ENCODE peak calls at places on chromosomes 7 and 10, in seven cellular contexts. One of them, this sample, is unnamed.

GRCh38 chr7:20330176-20330796 is 414 bp upstream of the ITGB8 start:
- DNase-seq in effector memory CD4-positive, alpha-beta T cell: no peak
- DNase-seq in tibial nerve: peak
- DNase-seq in heart left ventricle: peak
- DNase-seq in heart right ventricle: peak
- DNase-seq in Peyer's patch: peak
- DNase-seq in fibroblast of lung: peak
- DNase-seq in this sample: no peak

GRCh38 chr10:124685251-124685650 is 58.9 kb downstream of the FAM53B start:
- DNase-seq in effector memory CD4-positive, alpha-beta T cell: no peak
- DNase-seq in tibial nerve: no peak
- DNase-seq in heart left ventricle: peak
- DNase-seq in heart right ventricle: no peak
- DNase-seq in Peyer's patch: no peak
- DNase-seq in fibroblast of lung: peak
- DNase-seq in this sample: peak

GRCh38 chr10:48556065-48556464 is 48.8 kb downstream of the ARHGAP22 start:
- DNase-seq in effector memory CD4-positive, alpha-beta T cell: no peak
- DNase-seq in tibial nerve: no peak
- DNase-seq in heart left ventricle: no peak
- DNase-seq in heart right ventricle: no peak
- DNase-seq in Peyer's patch: no peak
- DNase-seq in fibroblast of lung: no peak
- DNase-seq in this sample: no peak

GRCh38 chr10:110110338-110110737 is 97.1 kb upstream of the MXI1 start:
- DNase-seq in effector memory CD4-positive, alpha-beta T cell: no peak
- DNase-seq in tibial nerve: no peak
- DNase-seq in heart left ventricle: no peak
- DNase-seq in heart right ventricle: no peak
- DNase-seq in Peyer's patch: no peak
- DNase-seq in fibroblast of lung: no peak
- DNase-seq in this sample: no peak

GRCh38 chr7:98163704-98164478 is 47.3 kb upstream of the BHLHA15 start:
- DNase-seq in effector memory CD4-positive, alpha-beta T cell: no peak
- DNase-seq in tibial nerve: no peak
- DNase-seq in heart left ventricle: no peak
- DNase-seq in heart right ventricle: no peak
- DNase-seq in Peyer's patch: peak
- DNase-seq in fibroblast of lung: peak
- DNase-seq in this sample: no peak

GRCh38 chr10:72747521-72747920 is 55.6 kb downstream of the MCU start:
- DNase-seq in effector memory CD4-positive, alpha-beta T cell: no peak
- DNase-seq in tibial nerve: no peak
- DNase-seq in heart left ventricle: no peak
- DNase-seq in heart right ventricle: no peak
- DNase-seq in Peyer's patch: no peak
- DNase-seq in fibroblast of lung: no peak
- DNase-seq in this sample: no peak

GRCh38 chr7:95642173-95642572 is 45.9 kb upstream of the PDK4 start:
- DNase-seq in effector memory CD4-positive, alpha-beta T cell: no peak
- DNase-seq in tibial nerve: no peak
- DNase-seq in heart left ventricle: no peak
- DNase-seq in heart right ventricle: no peak
- DNase-seq in Peyer's patch: no peak
- DNase-seq in fibroblast of lung: no peak
- DNase-seq in this sample: no peak

GRCh38 chr10:102642553-102643345 is 1.5 kb upstream of the TRIM8 start:
- DNase-seq in effector memory CD4-positive, alpha-beta T cell: peak
- DNase-seq in tibial nerve: peak
- DNase-seq in heart left ventricle: peak
- DNase-seq in heart right ventricle: peak
- DNase-seq in Peyer's patch: peak
- DNase-seq in fibroblast of lung: peak
- DNase-seq in this sample: peak

GRCh38 chr7:41232086-41232485 is 470.8 kb downstream of the INHBA start:
- DNase-seq in effector memory CD4-positive, alpha-beta T cell: no peak
- DNase-seq in tibial nerve: no peak
- DNase-seq in heart left ventricle: no peak
- DNase-seq in heart right ventricle: no peak
- DNase-seq in Peyer's patch: no peak
- DNase-seq in fibroblast of lung: peak
- DNase-seq in this sample: no peak

GRCh38 chr10:76052798-76053473 is 621.5 kb downstream of the LRMDA start:
- DNase-seq in effector memory CD4-positive, alpha-beta T cell: no peak
- DNase-seq in tibial nerve: no peak
- DNase-seq in heart left ventricle: no peak
- DNase-seq in heart right ventricle: no peak
- DNase-seq in Peyer's patch: no peak
- DNase-seq in fibroblast of lung: no peak
- DNase-seq in this sample: no peak

GRCh38 chr10:78398385-78398784 is 364.7 kb downstream of the RPS24 start:
- DNase-seq in effector memory CD4-positive, alpha-beta T cell: no peak
- DNase-seq in tibial nerve: no peak
- DNase-seq in heart left ventricle: no peak
- DNase-seq in heart right ventricle: no peak
- DNase-seq in Peyer's patch: no peak
- DNase-seq in fibroblast of lung: no peak
- DNase-seq in this sample: no peak

GRCh38 chr10:114174462-114175190 is 623 bp upstream of the CCDC186 start:
- DNase-seq in effector memory CD4-positive, alpha-beta T cell: peak
- DNase-seq in tibial nerve: peak
- DNase-seq in heart left ventricle: peak
- DNase-seq in heart right ventricle: peak
- DNase-seq in Peyer's patch: no peak
- DNase-seq in fibroblast of lung: peak
- DNase-seq in this sample: no peak

GRCh38 chr10:98340261-98340675 is 72.3 kb upstream of the LOXL4 start:
- DNase-seq in effector memory CD4-positive, alpha-beta T cell: no peak
- DNase-seq in tibial nerve: no peak
- DNase-seq in heart left ventricle: no peak
- DNase-seq in heart right ventricle: peak
- DNase-seq in Peyer's patch: no peak
- DNase-seq in fibroblast of lung: peak
- DNase-seq in this sample: no peak

GRCh38 chr7:49670991-49671390 is 102.4 kb upstream of the VWC2 start:
- DNase-seq in effector memory CD4-positive, alpha-beta T cell: no peak
- DNase-seq in tibial nerve: no peak
- DNase-seq in heart left ventricle: no peak
- DNase-seq in heart right ventricle: no peak
- DNase-seq in Peyer's patch: no peak
- DNase-seq in fibroblast of lung: no peak
- DNase-seq in this sample: no peak

GRCh38 chr10:64546073-64546472 is 1024.9 kb downstream of the REEP3 start:
- DNase-seq in effector memory CD4-positive, alpha-beta T cell: no peak
- DNase-seq in tibial nerve: no peak
- DNase-seq in heart left ventricle: no peak
- DNase-seq in heart right ventricle: no peak
- DNase-seq in Peyer's patch: no peak
- DNase-seq in fibroblast of lung: no peak
- DNase-seq in this sample: no peak

GRCh38 chr7:29485376-29486190 is 78.1 kb upstream of the PRR15 start:
- DNase-seq in effector memory CD4-positive, alpha-beta T cell: no peak
- DNase-seq in tibial nerve: no peak
- DNase-seq in heart left ventricle: no peak
- DNase-seq in heart right ventricle: no peak
- DNase-seq in Peyer's patch: peak
- DNase-seq in fibroblast of lung: no peak
- DNase-seq in this sample: no peak

GRCh38 chr10:75926763-75927162 is 495.3 kb downstream of the LRMDA start:
- DNase-seq in effector memory CD4-positive, alpha-beta T cell: no peak
- DNase-seq in tibial nerve: no peak
- DNase-seq in heart left ventricle: no peak
- DNase-seq in heart right ventricle: no peak
- DNase-seq in Peyer's patch: no peak
- DNase-seq in fibroblast of lung: no peak
- DNase-seq in this sample: peak

GRCh38 chr10:103514244-103514643 is 20.7 kb downstream of the NEURL1 start:
- DNase-seq in effector memory CD4-positive, alpha-beta T cell: no peak
- DNase-seq in tibial nerve: no peak
- DNase-seq in heart left ventricle: no peak
- DNase-seq in heart right ventricle: no peak
- DNase-seq in Peyer's patch: no peak
- DNase-seq in fibroblast of lung: no peak
- DNase-seq in this sample: no peak

GRCh38 chr10:15369642-15370211 is 1.4 kb downstream of the FAM171A1 start:
- DNase-seq in effector memory CD4-positive, alpha-beta T cell: no peak
- DNase-seq in tibial nerve: no peak
- DNase-seq in heart left ventricle: no peak
- DNase-seq in heart right ventricle: no peak
- DNase-seq in Peyer's patch: peak
- DNase-seq in fibroblast of lung: peak
- DNase-seq in this sample: no peak

DNA sequence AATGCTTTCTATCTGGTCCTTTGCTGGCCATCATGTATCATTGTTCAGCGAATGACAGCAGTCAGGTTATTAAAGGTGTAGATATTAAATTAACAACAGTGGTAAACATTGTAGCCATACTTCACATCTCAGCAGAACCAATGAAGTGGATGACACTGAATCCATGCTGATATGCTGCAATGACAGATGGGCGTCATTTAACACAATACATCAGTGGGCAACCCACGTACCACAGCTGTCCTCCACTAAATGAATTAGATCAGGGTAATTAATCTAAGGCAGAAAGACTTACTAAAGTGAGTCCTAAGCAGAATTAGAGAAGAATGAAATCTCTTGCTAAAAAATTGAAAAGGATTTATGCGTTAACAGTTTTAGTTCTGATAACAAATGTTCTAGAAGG is 767.3 kb downstream of the NXPH1 start:
- DNase-seq in effector memory CD4-positive, alpha-beta T cell: no peak
- DNase-seq in tibial nerve: no peak
- DNase-seq in heart left ventricle: no peak
- DNase-seq in heart right ventricle: no peak
- DNase-seq in Peyer's patch: no peak
- DNase-seq in fibroblast of lung: no peak
- DNase-seq in this sample: no peak
- H3K27ac ChIP-seq in effector memory CD4-positive, alpha-beta T cell: no peak
- H3K27ac ChIP-seq in tibial nerve: no peak
- H3K27ac ChIP-seq in heart left ventricle: no peak
- H3K27ac ChIP-seq in heart right ventricle: no peak
- H3K27ac ChIP-seq in Peyer's patch: no peak
- H3K27ac ChIP-seq in fibroblast of lung: no peak
- H3K27ac ChIP-seq in this sample: no peak

GRCh38 chr10:119412244-119412750 is 130.2 kb downstream of the RGS10 start:
- DNase-seq in effector memory CD4-positive, alpha-beta T cell: no peak
- DNase-seq in tibial nerve: peak
- DNase-seq in heart left ventricle: peak
- DNase-seq in heart right ventricle: peak
- DNase-seq in Peyer's patch: no peak
- DNase-seq in fibroblast of lung: peak
- DNase-seq in this sample: no peak

GRCh38 chr10:119415121-119415520 is 127.4 kb downstream of the RGS10 start:
- DNase-seq in effector memory CD4-positive, alpha-beta T cell: no peak
- DNase-seq in tibial nerve: no peak
- DNase-seq in heart left ventricle: no peak
- DNase-seq in heart right ventricle: no peak
- DNase-seq in Peyer's patch: no peak
- DNase-seq in fibroblast of lung: no peak
- DNase-seq in this sample: no peak

GRCh38 chr10:119410361-119411116 is 132.0 kb downstream of the RGS10 start:
- DNase-seq in effector memory CD4-positive, alpha-beta T cell: no peak
- DNase-seq in tibial nerve: no peak
- DNase-seq in heart left ventricle: peak
- DNase-seq in heart right ventricle: no peak
- DNase-seq in Peyer's patch: no peak
- DNase-seq in fibroblast of lung: no peak
- DNase-seq in this sample: no peak

GRCh38 chr10:119413738-119414611 is 128.5 kb downstream of the RGS10 start:
- DNase-seq in effector memory CD4-positive, alpha-beta T cell: no peak
- DNase-seq in tibial nerve: no peak
- DNase-seq in heart left ventricle: peak
- DNase-seq in heart right ventricle: peak
- DNase-seq in Peyer's patch: no peak
- DNase-seq in fibroblast of lung: peak
- DNase-seq in this sample: no peak

GRCh38 chr10:119412831-119413737 is 129.4 kb downstream of the RGS10 start:
- DNase-seq in effector memory CD4-positive, alpha-beta T cell: no peak
- DNase-seq in tibial nerve: no peak
- DNase-seq in heart left ventricle: no peak
- DNase-seq in heart right ventricle: no peak
- DNase-seq in Peyer's patch: no peak
- DNase-seq in fibroblast of lung: peak
- DNase-seq in this sample: no peak
- H3K27ac ChIP-seq in effector memory CD4-positive, alpha-beta T cell: no peak
- H3K27ac ChIP-seq in tibial nerve: peak
- H3K27ac ChIP-seq in heart left ventricle: peak
- H3K27ac ChIP-seq in heart right ventricle: peak
- H3K27ac ChIP-seq in Peyer's patch: peak
- H3K27ac ChIP-seq in fibroblast of lung: peak
- H3K27ac ChIP-seq in this sample: no peak

GRCh38 chr10:12795318-12795717 is 206.2 kb downstream of the CCDC3 start:
- DNase-seq in effector memory CD4-positive, alpha-beta T cell: no peak
- DNase-seq in tibial nerve: no peak
- DNase-seq in heart left ventricle: no peak
- DNase-seq in heart right ventricle: no peak
- DNase-seq in Peyer's patch: no peak
- DNase-seq in fibroblast of lung: no peak
- DNase-seq in this sample: no peak
- H3K27ac ChIP-seq in effector memory CD4-positive, alpha-beta T cell: no peak
- H3K27ac ChIP-seq in tibial nerve: no peak
- H3K27ac ChIP-seq in heart left ventricle: no peak
- H3K27ac ChIP-seq in heart right ventricle: no peak
- H3K27ac ChIP-seq in Peyer's patch: no peak
- H3K27ac ChIP-seq in fibroblast of lung: no peak
- H3K27ac ChIP-seq in this sample: no peak

GRCh38 chr10:34759837-34760215 is 55.3 kb downstream of the PARD3 start:
- DNase-seq in effector memory CD4-positive, alpha-beta T cell: no peak
- DNase-seq in tibial nerve: no peak
- DNase-seq in heart left ventricle: no peak
- DNase-seq in heart right ventricle: no peak
- DNase-seq in Peyer's patch: no peak
- DNase-seq in fibroblast of lung: no peak
- DNase-seq in this sample: no peak

GRCh38 chr10:34759161-34759836 is 55.8 kb downstream of the PARD3 start:
- DNase-seq in effector memory CD4-positive, alpha-beta T cell: no peak
- DNase-seq in tibial nerve: no peak
- DNase-seq in heart left ventricle: no peak
- DNase-seq in heart right ventricle: no peak
- DNase-seq in Peyer's patch: no peak
- DNase-seq in fibroblast of lung: no peak
- DNase-seq in this sample: no peak

GRCh38 chr10:34756584-34756983 is 58.5 kb downstream of the PARD3 start:
- DNase-seq in effector memory CD4-positive, alpha-beta T cell: no peak
- DNase-seq in tibial nerve: no peak
- DNase-seq in heart left ventricle: no peak
- DNase-seq in heart right ventricle: no peak
- DNase-seq in Peyer's patch: no peak
- DNase-seq in fibroblast of lung: no peak
- DNase-seq in this sample: no peak

GRCh38 chr10:34758447-34758996 is 56.6 kb downstream of the PARD3 start:
- DNase-seq in effector memory CD4-positive, alpha-beta T cell: no peak
- DNase-seq in tibial nerve: no peak
- DNase-seq in heart left ventricle: no peak
- DNase-seq in heart right ventricle: no peak
- DNase-seq in Peyer's patch: no peak
- DNase-seq in fibroblast of lung: peak
- DNase-seq in this sample: no peak

DNA sequence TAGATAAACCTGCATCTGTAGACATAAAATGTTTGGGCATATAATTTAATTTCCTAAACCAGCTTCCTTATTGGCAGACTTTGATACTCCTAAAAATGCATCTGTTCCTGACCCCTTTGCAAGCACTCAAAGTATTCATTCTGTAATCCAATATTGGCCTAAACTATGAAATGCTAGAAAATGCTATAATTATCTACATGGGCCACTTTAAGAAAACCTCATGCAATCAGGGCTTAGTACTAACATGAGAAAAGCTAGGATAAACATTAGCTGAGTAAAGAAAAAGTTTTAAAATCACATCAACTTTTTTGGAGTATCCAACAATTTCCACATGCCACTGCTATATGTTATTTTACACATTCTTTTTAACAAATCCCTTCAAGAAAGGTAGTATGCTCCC is 57.2 kb downstream of the PARD3 start:
- DNase-seq in effector memory CD4-positive, alpha-beta T cell: no peak
- DNase-seq in tibial nerve: no peak
- DNase-seq in heart left ventricle: no peak
- DNase-seq in heart right ventricle: no peak
- DNase-seq in Peyer's patch: no peak
- DNase-seq in fibroblast of lung: no peak
- DNase-seq in this sample: no peak
- H3K27ac ChIP-seq in effector memory CD4-positive, alpha-beta T cell: no peak
- H3K27ac ChIP-seq in tibial nerve: no peak
- H3K27ac ChIP-seq in heart left ventricle: no peak
- H3K27ac ChIP-seq in heart right ventricle: no peak
- H3K27ac ChIP-seq in Peyer's patch: peak
- H3K27ac ChIP-seq in fibroblast of lung: peak
- H3K27ac ChIP-seq in this sample: no peak